ENCODE peak calls at places on chromosomes 13 and 19, in eight cellular contexts. One of them, this sample, is unnamed.

GRCh38 chr19:21568816-21569496 is 63.6 kb downstream of the ZNF429 start:
- DNase-seq in K562: no peak
- DNase-seq in IMR-90: peak; percentile 94
- DNase-seq in psoas muscle: peak; percentile 81
- DNase-seq in fibroblast of lung: peak; percentile 92
- DNase-seq in colonic mucosa: peak; percentile 93
- DNase-seq in fibroblast of the aortic adventitia: peak; percentile 63
- DNase-seq in activated CD8-positive, alpha-beta T cell treated with anti-CD3 and anti-CD28 coated beads for 36 hours: peak; percentile 94
- DNase-seq in this sample: no peak

GRCh38 chr19:48308695-48309586 is 16.4 kb upstream of the EMP3 start:
- DNase-seq in activated CD8-positive, alpha-beta T cell treated with anti-CD3 and anti-CD28 coated beads for 36 hours: no peak
- DNase-seq in fibroblast of lung: no peak
- DNase-seq in K562: peak; percentile 45
- DNase-seq in psoas muscle: no peak
- DNase-seq in colonic mucosa: no peak
- DNase-seq in IMR-90: no peak
- DNase-seq in fibroblast of the aortic adventitia: no peak
- DNase-seq in this sample: no peak

GRCh38 chr13:44873486-44873885 is 115.8 kb downstream of the NUFIP1 start:
- DNase-seq in K562: no peak
- DNase-seq in colonic mucosa: no peak
- DNase-seq in activated CD8-positive, alpha-beta T cell treated with anti-CD3 and anti-CD28 coated beads for 36 hours: no peak
- DNase-seq in fibroblast of lung: no peak
- DNase-seq in psoas muscle: no peak
- DNase-seq in IMR-90: no peak
- DNase-seq in fibroblast of the aortic adventitia: peak; percentile 20
- DNase-seq in this sample: no peak

GRCh38 chr13:32538234-32538620 is 368 bp downstream of the N4BP2L2 start:
- DNase-seq in fibroblast of lung: peak; percentile 52
- DNase-seq in colonic mucosa: no peak
- DNase-seq in activated CD8-positive, alpha-beta T cell treated with anti-CD3 and anti-CD28 coated beads for 36 hours: peak; percentile 84
- DNase-seq in IMR-90: peak; percentile 62
- DNase-seq in fibroblast of the aortic adventitia: no peak
- DNase-seq in psoas muscle: peak; percentile 27
- DNase-seq in K562: no peak
- DNase-seq in this sample: peak; percentile 33

GRCh38 chr13:112208656-112209055 is 141.7 kb downstream of the SOX1 start:
- DNase-seq in fibroblast of lung: no peak
- DNase-seq in psoas muscle: no peak
- DNase-seq in fibroblast of the aortic adventitia: no peak
- DNase-seq in colonic mucosa: no peak
- DNase-seq in activated CD8-positive, alpha-beta T cell treated with anti-CD3 and anti-CD28 coated beads for 36 hours: no peak
- DNase-seq in IMR-90: no peak
- DNase-seq in K562: no peak
- DNase-seq in this sample: no peak

GRCh38 chr13:41458187-41458938 is 1.0 kb downstream of the RGCC start:
- DNase-seq in activated CD8-positive, alpha-beta T cell treated with anti-CD3 and anti-CD28 coated beads for 36 hours: peak; percentile 77
- DNase-seq in fibroblast of the aortic adventitia: no peak
- DNase-seq in colonic mucosa: peak; percentile 32
- DNase-seq in K562: peak; percentile 44
- DNase-seq in psoas muscle: peak; percentile 40
- DNase-seq in fibroblast of lung: peak; percentile 18
- DNase-seq in IMR-90: peak; percentile 46
- DNase-seq in this sample: peak; percentile 38

GRCh38 chr13:99182439-99182838 is 18.2 kb upstream of the UBAC2 start:
- DNase-seq in fibroblast of the aortic adventitia: no peak
- DNase-seq in IMR-90: no peak
- DNase-seq in activated CD8-positive, alpha-beta T cell treated with anti-CD3 and anti-CD28 coated beads for 36 hours: no peak
- DNase-seq in colonic mucosa: no peak
- DNase-seq in fibroblast of lung: peak; percentile 18
- DNase-seq in psoas muscle: no peak
- DNase-seq in K562: no peak
- DNase-seq in this sample: no peak

GRCh38 chr19:44212865-44213346 is 574 bp downstream of the ZNF227 start:
- DNase-seq in activated CD8-positive, alpha-beta T cell treated with anti-CD3 and anti-CD28 coated beads for 36 hours: no peak
- DNase-seq in K562: peak; percentile 21
- DNase-seq in IMR-90: peak; percentile 55
- DNase-seq in fibroblast of lung: peak; percentile 35
- DNase-seq in psoas muscle: no peak
- DNase-seq in colonic mucosa: peak; percentile 24
- DNase-seq in fibroblast of the aortic adventitia: peak; percentile 42
- DNase-seq in this sample: no peak

GRCh38 chr13:111341886-111342285 is 21.4 kb downstream of the TEX29 start:
- DNase-seq in fibroblast of lung: no peak
- DNase-seq in activated CD8-positive, alpha-beta T cell treated with anti-CD3 and anti-CD28 coated beads for 36 hours: no peak
- DNase-seq in colonic mucosa: no peak
- DNase-seq in psoas muscle: no peak
- DNase-seq in K562: no peak
- DNase-seq in fibroblast of the aortic adventitia: no peak
- DNase-seq in IMR-90: no peak
- DNase-seq in this sample: no peak

GRCh38 chr19:7705387-7706187 is 3.7 kb upstream of the FCER2 start:
- DNase-seq in IMR-90: no peak
- DNase-seq in fibroblast of lung: no peak
- DNase-seq in fibroblast of the aortic adventitia: no peak
- DNase-seq in psoas muscle: no peak
- DNase-seq in colonic mucosa: peak; percentile 40
- DNase-seq in activated CD8-positive, alpha-beta T cell treated with anti-CD3 and anti-CD28 coated beads for 36 hours: peak; percentile 94
- DNase-seq in K562: no peak
- DNase-seq in this sample: no peak

GRCh38 chr19:48565090-48565489 is 13.1 kb downstream of the SULT2B1 start:
- DNase-seq in IMR-90: peak; percentile 83
- DNase-seq in activated CD8-positive, alpha-beta T cell treated with anti-CD3 and anti-CD28 coated beads for 36 hours: no peak
- DNase-seq in K562: no peak
- DNase-seq in fibroblast of lung: peak; percentile 54
- DNase-seq in psoas muscle: no peak
- DNase-seq in fibroblast of the aortic adventitia: no peak
- DNase-seq in colonic mucosa: no peak
- DNase-seq in this sample: no peak

GRCh38 chr13:80529734-80530133 is 188.8 kb upstream of the SPRY2 start:
- DNase-seq in colonic mucosa: no peak
- DNase-seq in activated CD8-positive, alpha-beta T cell treated with anti-CD3 and anti-CD28 coated beads for 36 hours: no peak
- DNase-seq in psoas muscle: no peak
- DNase-seq in fibroblast of the aortic adventitia: peak; percentile 36
- DNase-seq in fibroblast of lung: no peak
- DNase-seq in K562: peak; percentile 2
- DNase-seq in IMR-90: no peak
- DNase-seq in this sample: no peak

GRCh38 chr19:3576696-3577443 is 4.1 kb downstream of the HMG20B start:
- DNase-seq in activated CD8-positive, alpha-beta T cell treated with anti-CD3 and anti-CD28 coated beads for 36 hours: no peak
- DNase-seq in K562: peak; percentile 87
- DNase-seq in fibroblast of the aortic adventitia: peak; percentile 80
- DNase-seq in IMR-90: peak; percentile 43
- DNase-seq in colonic mucosa: peak; percentile 63
- DNase-seq in psoas muscle: peak; percentile 66
- DNase-seq in fibroblast of lung: peak; percentile 85
- DNase-seq in this sample: peak; percentile 83

GRCh38 chr13:89940383-89940782 is 1407.1 kb upstream of the MIR17HG start:
- DNase-seq in psoas muscle: no peak
- DNase-seq in fibroblast of lung: no peak
- DNase-seq in fibroblast of the aortic adventitia: no peak
- DNase-seq in K562: no peak
- DNase-seq in activated CD8-positive, alpha-beta T cell treated with anti-CD3 and anti-CD28 coated beads for 36 hours: no peak
- DNase-seq in colonic mucosa: no peak
- DNase-seq in IMR-90: no peak
- DNase-seq in this sample: no peak

GRCh38 chr19:33819875-33820781 is 23.5 kb downstream of the KCTD15 start:
- DNase-seq in fibroblast of the aortic adventitia: peak; percentile 72
- DNase-seq in K562: peak; percentile 87
- DNase-seq in fibroblast of lung: peak; percentile 76
- DNase-seq in colonic mucosa: peak; percentile 87
- DNase-seq in IMR-90: peak; percentile 12
- DNase-seq in psoas muscle: peak; percentile 82
- DNase-seq in activated CD8-positive, alpha-beta T cell treated with anti-CD3 and anti-CD28 coated beads for 36 hours: peak; percentile 76
- DNase-seq in this sample: peak; percentile 79

GRCh38 chr13:36806102-36806501 is 12.9 kb upstream of the RFXAP start:
- DNase-seq in K562: no peak
- DNase-seq in psoas muscle: no peak
- DNase-seq in colonic mucosa: no peak
- DNase-seq in fibroblast of lung: no peak
- DNase-seq in activated CD8-positive, alpha-beta T cell treated with anti-CD3 and anti-CD28 coated beads for 36 hours: no peak
- DNase-seq in IMR-90: no peak
- DNase-seq in fibroblast of the aortic adventitia: no peak
- DNase-seq in this sample: no peak

GRCh38 chr13:30257433-30258099 is 49.8 kb downstream of the KATNAL1 start:
- DNase-seq in activated CD8-positive, alpha-beta T cell treated with anti-CD3 and anti-CD28 coated beads for 36 hours: no peak
- DNase-seq in colonic mucosa: no peak
- DNase-seq in fibroblast of the aortic adventitia: peak; percentile 8
- DNase-seq in fibroblast of lung: no peak
- DNase-seq in K562: no peak
- DNase-seq in psoas muscle: no peak
- DNase-seq in IMR-90: peak; percentile 9
- DNase-seq in this sample: peak; percentile 42

GRCh38 chr13:112575680-112576079 is 12.3 kb downstream of the TUBGCP3 start:
- DNase-seq in colonic mucosa: no peak
- DNase-seq in fibroblast of the aortic adventitia: peak; percentile 64
- DNase-seq in K562: peak; percentile 38
- DNase-seq in psoas muscle: no peak
- DNase-seq in fibroblast of lung: peak; percentile 9
- DNase-seq in IMR-90: no peak
- DNase-seq in activated CD8-positive, alpha-beta T cell treated with anti-CD3 and anti-CD28 coated beads for 36 hours: no peak
- DNase-seq in this sample: no peak

DNA sequence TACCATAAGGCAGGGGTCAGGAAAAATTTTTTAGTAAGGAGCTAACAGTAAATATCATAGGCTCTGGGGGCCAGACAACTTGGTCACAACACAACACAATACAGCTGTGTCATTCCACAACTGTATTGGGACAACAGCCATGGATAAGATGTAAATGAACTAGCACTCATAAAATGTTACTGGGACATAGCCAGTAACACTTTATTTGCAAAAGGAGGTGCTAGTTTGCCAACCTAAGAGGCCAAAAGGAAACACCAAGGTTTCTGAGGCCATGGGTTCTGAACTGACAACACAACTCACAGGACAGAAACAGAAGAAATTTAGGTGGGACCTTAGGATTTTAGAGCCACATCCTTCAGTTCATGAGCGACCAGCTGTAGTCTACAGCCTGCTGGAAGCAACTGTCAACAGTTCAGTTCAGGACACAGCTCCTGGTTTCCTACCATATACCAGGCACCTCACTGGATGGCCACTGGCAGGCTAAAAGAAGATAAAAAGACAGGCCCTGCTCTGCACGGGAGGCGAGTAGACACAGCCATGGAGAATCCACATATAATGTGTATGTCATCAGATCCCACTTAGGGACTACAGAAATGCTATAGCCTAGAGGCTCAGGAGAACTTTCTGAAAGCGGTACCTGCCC is 23.9 kb downstream of the DZIP1 start:
- DNase-seq in activated CD8-positive, alpha-beta T cell treated with anti-CD3 and anti-CD28 coated beads for 36 hours: no peak
- DNase-seq in fibroblast of lung: no peak
- DNase-seq in K562: no peak
- DNase-seq in IMR-90: no peak
- DNase-seq in psoas muscle: no peak
- DNase-seq in fibroblast of the aortic adventitia: no peak
- DNase-seq in colonic mucosa: peak; percentile 31
- DNase-seq in this sample: no peak
- TF ChIP-seq CTCF in activated CD8-positive, alpha-beta T cell treated with anti-CD3 and anti-CD28 coated beads for 36 hours: no peak
- TF ChIP-seq CTCF in fibroblast of lung: no peak
- TF ChIP-seq CTCF in K562: no peak
- TF ChIP-seq CTCF in IMR-90: no peak
- TF ChIP-seq CTCF in psoas muscle: no peak
- TF ChIP-seq CTCF in fibroblast of the aortic adventitia: no peak
- TF ChIP-seq CTCF in colonic mucosa: no peak
- TF ChIP-seq CTCF in this sample: no peak

DNA sequence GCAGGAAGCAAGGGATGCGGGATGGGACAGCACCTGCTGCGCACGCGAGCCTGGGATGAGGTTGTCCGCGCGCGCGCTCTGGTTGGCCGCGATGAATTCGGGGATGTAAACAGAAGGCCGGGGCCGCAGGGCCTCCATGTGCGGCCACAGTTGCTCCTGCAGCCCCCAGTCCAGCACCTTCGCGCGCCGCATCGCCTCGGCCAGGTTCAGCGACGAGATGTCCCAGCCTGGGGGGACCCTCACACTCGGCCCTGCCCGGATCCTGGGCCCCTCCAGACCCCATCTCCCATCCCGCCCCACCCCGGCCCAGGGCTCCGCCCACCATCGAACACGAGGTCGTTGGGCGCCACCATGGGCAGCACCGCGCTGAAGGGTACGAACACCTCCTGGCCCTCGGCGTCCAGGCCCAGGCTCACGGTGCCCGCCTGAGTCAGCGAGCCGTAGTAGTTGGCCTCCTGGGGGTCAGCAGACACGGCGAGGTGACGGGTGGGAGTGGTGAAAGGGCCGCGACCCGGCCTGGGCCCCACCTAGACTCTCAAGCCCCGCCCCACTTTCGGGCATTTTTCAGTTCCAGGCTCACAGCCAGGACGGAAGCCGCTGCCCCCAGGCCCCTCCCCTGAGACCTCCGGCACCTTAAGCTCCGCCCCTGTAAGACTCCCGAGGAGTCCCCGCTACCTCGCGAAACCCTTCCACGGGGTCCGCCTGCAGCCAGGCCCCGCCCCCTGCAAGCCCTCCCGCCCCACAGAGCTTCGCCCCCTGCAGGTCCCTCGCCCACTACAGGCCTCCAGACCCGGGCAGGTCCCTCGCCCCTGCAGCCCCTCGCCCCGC is 1.1 kb downstream of the ISYNA1 start:
- DNase-seq in IMR-90: peak; percentile 69
- DNase-seq in activated CD8-positive, alpha-beta T cell treated with anti-CD3 and anti-CD28 coated beads for 36 hours: peak; percentile 93
- DNase-seq in fibroblast of the aortic adventitia: peak; percentile 64
- DNase-seq in fibroblast of lung: peak; percentile 84
- DNase-seq in K562: peak; percentile 95
- DNase-seq in psoas muscle: peak; percentile 74
- DNase-seq in colonic mucosa: peak; percentile 89
- DNase-seq in this sample: peak; percentile 94
- TF ChIP-seq CTCF in IMR-90: no peak
- TF ChIP-seq CTCF in activated CD8-positive, alpha-beta T cell treated with anti-CD3 and anti-CD28 coated beads for 36 hours: no peak
- TF ChIP-seq CTCF in fibroblast of the aortic adventitia: peak; percentile 12
- TF ChIP-seq CTCF in fibroblast of lung: peak; percentile 9
- TF ChIP-seq CTCF in K562: no peak
- TF ChIP-seq CTCF in psoas muscle: no peak
- TF ChIP-seq CTCF in colonic mucosa: no peak
- TF ChIP-seq CTCF in this sample: no peak

GRCh38 chr13:113947321-113948033 is 26.4 kb downstream of the C13orf46 start:
- DNase-seq in fibroblast of lung: peak; percentile 64
- DNase-seq in fibroblast of the aortic adventitia: peak; percentile 74
- DNase-seq in colonic mucosa: peak; percentile 58
- DNase-seq in activated CD8-positive, alpha-beta T cell treated with anti-CD3 and anti-CD28 coated beads for 36 hours: no peak
- DNase-seq in psoas muscle: peak; percentile 68
- DNase-seq in K562: peak; percentile 53
- DNase-seq in IMR-90: peak; percentile 43
- DNase-seq in this sample: no peak
- TF ChIP-seq CTCF in fibroblast of lung: peak; percentile 73
- TF ChIP-seq CTCF in fibroblast of the aortic adventitia: peak; percentile 92
- TF ChIP-seq CTCF in colonic mucosa: peak; percentile 65
- TF ChIP-seq CTCF in activated CD8-positive, alpha-beta T cell treated with anti-CD3 and anti-CD28 coated beads for 36 hours: no peak
- TF ChIP-seq CTCF in psoas muscle: peak; percentile 61
- TF ChIP-seq CTCF in K562: peak; percentile 65
- TF ChIP-seq CTCF in IMR-90: peak; percentile 49
- TF ChIP-seq CTCF in this sample: no peak

DNA sequence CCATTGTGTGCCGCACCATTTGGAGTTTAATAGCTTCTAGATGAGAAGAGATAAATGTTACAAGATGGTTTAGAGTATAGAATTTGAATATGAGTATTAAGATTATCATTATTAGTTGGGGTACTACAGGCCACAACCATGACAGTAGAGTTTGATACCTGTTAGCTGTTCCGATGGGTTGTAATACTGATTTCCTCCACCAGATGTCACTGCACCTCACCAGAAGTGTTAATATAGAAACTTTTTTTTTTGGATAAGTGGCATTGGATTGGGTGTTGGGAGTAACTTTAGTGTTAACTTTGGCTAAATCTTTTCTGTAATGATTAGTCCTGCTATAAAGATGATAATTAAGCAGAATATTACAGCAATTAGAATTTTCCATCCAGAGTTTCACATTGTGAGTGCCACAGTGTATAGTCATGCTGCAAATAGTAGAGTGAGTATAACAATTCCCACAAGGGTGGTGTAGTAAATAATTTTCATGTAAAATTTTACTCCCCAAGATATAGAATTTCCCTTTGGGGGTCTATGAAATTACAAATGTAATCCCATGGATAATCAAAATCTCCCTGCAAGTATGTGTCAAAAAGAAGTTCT is 56.3 kb downstream of the PSG3 start:
- DNase-seq in psoas muscle: no peak
- DNase-seq in IMR-90: peak; percentile 31
- DNase-seq in K562: peak; percentile 25
- DNase-seq in colonic mucosa: no peak
- DNase-seq in fibroblast of the aortic adventitia: peak; percentile 57
- DNase-seq in activated CD8-positive, alpha-beta T cell treated with anti-CD3 and anti-CD28 coated beads for 36 hours: peak; percentile 56
- DNase-seq in fibroblast of lung: peak; percentile 44
- DNase-seq in this sample: peak; percentile 21
- TF ChIP-seq CTCF in psoas muscle: peak; percentile 43
- TF ChIP-seq CTCF in IMR-90: peak; percentile 67
- TF ChIP-seq CTCF in K562: peak; percentile 42
- TF ChIP-seq CTCF in colonic mucosa: peak; percentile 46
- TF ChIP-seq CTCF in fibroblast of the aortic adventitia: peak; percentile 75
- TF ChIP-seq CTCF in activated CD8-positive, alpha-beta T cell treated with anti-CD3 and anti-CD28 coated beads for 36 hours: peak; percentile 92
- TF ChIP-seq CTCF in fibroblast of lung: peak; percentile 73
- TF ChIP-seq CTCF in this sample: peak; percentile 53